ENCODE peak calls at places on chromosomes 16 and 17, in nine cellular contexts. P is NCI-H748 treated with DMSO at 0.1 percent for 48 hours; G is CD8-positive, alpha-beta memory T cell; D is aorta; C is stimulated activated CD4-positive, alpha-beta T cell treated with anti-CD3 and anti-CD28 coated beads, Interleukin-4, amount 100 ng/mL, for 4 hours; Z is progenitor cell of endocrine pancreas; A is stimulated activated CD8-positive, alpha-beta memory T cell treated with anti-CD3 and anti-CD28 coated beads, Interleukin-7, amount 100 ng/mL, for 48 hours; N is amygdala; L is testis. X is an unnamed sample.

GRCh38 chr16:16830973-16831372 is 452.0 kb downstream of the NPIPA7 start:
- DNase-seq in P (no peak), G (no peak), D (no peak), C (no peak), Z (no peak), A (no peak), N (no peak), L (no peak), X (no peak)

GRCh38 chr17:58335779-58336455 is 7.3 kb upstream of the TSPOAP1 start:
- DNase-seq in P (no peak), G (peak; percentile 64), D (peak; percentile 52), C (peak; percentile 51), Z (no peak), A (peak; percentile 54), N (no peak), L (no peak), X (no peak)

GRCh38 chr16:17633146-17633966 is 162.6 kb upstream of the XYLT1 start:
- DNase-seq in P (no peak), G (no peak), D (no peak), C (no peak), Z (no peak), A (no peak), N (no peak), L (no peak), X (no peak)

GRCh38 chr16:50657251-50657650 is 23.9 kb downstream of the SNX20 start:
- DNase-seq in P (no peak), G (no peak), D (no peak), C (no peak), Z (no peak), A (no peak), N (no peak), L (no peak), X (no peak)

GRCh38 chr16:2776500-2777139 is 460 bp downstream of the ELOB start:
- DNase-seq in P (no peak), G (peak; percentile 29), D (peak; percentile 84), C (peak; percentile 30), Z (no peak), A (no peak), N (no peak), L (no peak), X (no peak)

GRCh38 chr16:89322381-89323119 is 105.0 kb downstream of the ZNF778 start:
- DNase-seq in P (no peak), G (no peak), D (no peak), C (no peak), Z (no peak), A (no peak), N (no peak), L (no peak), X (no peak)

GRCh38 chr16:7629571-7629970 is 296.9 kb downstream of the RBFOX1 start:
- DNase-seq in P (no peak), G (no peak), D (no peak), C (no peak), Z (no peak), A (no peak), N (no peak), L (no peak), X (no peak)

GRCh38 chr17:37283414-37283961 is 92.3 kb upstream of the C17orf78 start:
- DNase-seq in P (no peak), G (no peak), D (no peak), C (no peak), Z (no peak), A (no peak), N (no peak), L (no peak), X (no peak)

GRCh38 chr17:82825540-82826124 is 14.2 kb downstream of the ZNF750 start:
- DNase-seq in P (no peak), G (no peak), D (no peak), C (no peak), Z (no peak), A (no peak), N (no peak), L (no peak), X (no peak)

GRCh38 chr17:3722716-3723115 is 987 bp upstream of the HASPIN start:
- DNase-seq in P (no peak), G (no peak), D (no peak), C (no peak), Z (no peak), A (no peak), N (no peak), L (no peak), X (no peak)

GRCh38 chr17:73437826-73438225 is 126.0 kb upstream of the CDC42EP4 start:
- DNase-seq in P (no peak), G (no peak), D (no peak), C (no peak), Z (no peak), A (no peak), N (no peak), L (no peak), X (no peak)